ENCODE peak calls at places on chromosomes 3 and 15, in six cellular contexts. One of them, this sample, is unnamed.

GRCh38 chr15:85383470-85384148 is 3.2 kb downstream of the AKAP13 start:
- DNase-seq in B cell: peak; percentile 28
- DNase-seq in AG09319: no peak
- DNase-seq in SK-N-SH: no peak
- DNase-seq in mammary epithelial cell: no peak
- DNase-seq in astrocyte of the spinal cord: no peak
- DNase-seq in this sample: peak; percentile 21

GRCh38 chr3:102143536-102143935 is 291.3 kb upstream of the ZPLD1 start:
- DNase-seq in B cell: no peak
- DNase-seq in AG09319: no peak
- DNase-seq in SK-N-SH: no peak
- DNase-seq in mammary epithelial cell: no peak
- DNase-seq in astrocyte of the spinal cord: no peak
- DNase-seq in this sample: no peak

GRCh38 chr3:177571271-177571972 is 374.1 kb upstream of the TBL1XR1 start:
- DNase-seq in B cell: no peak
- DNase-seq in AG09319: no peak
- DNase-seq in SK-N-SH: no peak
- DNase-seq in mammary epithelial cell: no peak
- DNase-seq in astrocyte of the spinal cord: no peak
- DNase-seq in this sample: no peak

GRCh38 chr3:69542265-69543079 is 156.6 kb upstream of the FRMD4B start:
- DNase-seq in B cell: no peak
- DNase-seq in AG09319: no peak
- DNase-seq in SK-N-SH: peak; percentile 59
- DNase-seq in mammary epithelial cell: peak; percentile 67
- DNase-seq in astrocyte of the spinal cord: no peak
- DNase-seq in this sample: peak; percentile 21

GRCh38 chr3:45566951-45567411 is 27.6 kb upstream of the LIMD1 start:
- DNase-seq in B cell: no peak
- DNase-seq in AG09319: no peak
- DNase-seq in SK-N-SH: no peak
- DNase-seq in mammary epithelial cell: no peak
- DNase-seq in astrocyte of the spinal cord: no peak
- DNase-seq in this sample: no peak

GRCh38 chr15:95363636-95364035 is 966.9 kb upstream of the NR2F2 start:
- DNase-seq in B cell: no peak
- DNase-seq in AG09319: no peak
- DNase-seq in SK-N-SH: no peak
- DNase-seq in mammary epithelial cell: no peak
- DNase-seq in astrocyte of the spinal cord: no peak
- DNase-seq in this sample: no peak

GRCh38 chr3:186360779-186361178 is 1.3 kb downstream of the DGKG start:
- DNase-seq in B cell: peak; percentile 18
- DNase-seq in AG09319: no peak
- DNase-seq in SK-N-SH: peak; percentile 80
- DNase-seq in mammary epithelial cell: no peak
- DNase-seq in astrocyte of the spinal cord: no peak
- DNase-seq in this sample: no peak

GRCh38 chr15:35427091-35427490 is 118.9 kb downstream of the DPH6 start:
- DNase-seq in B cell: no peak
- DNase-seq in AG09319: peak; percentile 30
- DNase-seq in SK-N-SH: no peak
- DNase-seq in mammary epithelial cell: peak; percentile 46
- DNase-seq in astrocyte of the spinal cord: peak; percentile 68
- DNase-seq in this sample: no peak

GRCh38 chr3:161212892-161213291 is 8.2 kb upstream of the NMD3 start:
- DNase-seq in B cell: no peak
- DNase-seq in AG09319: no peak
- DNase-seq in SK-N-SH: no peak
- DNase-seq in mammary epithelial cell: no peak
- DNase-seq in astrocyte of the spinal cord: peak; percentile 20
- DNase-seq in this sample: no peak

DNA sequence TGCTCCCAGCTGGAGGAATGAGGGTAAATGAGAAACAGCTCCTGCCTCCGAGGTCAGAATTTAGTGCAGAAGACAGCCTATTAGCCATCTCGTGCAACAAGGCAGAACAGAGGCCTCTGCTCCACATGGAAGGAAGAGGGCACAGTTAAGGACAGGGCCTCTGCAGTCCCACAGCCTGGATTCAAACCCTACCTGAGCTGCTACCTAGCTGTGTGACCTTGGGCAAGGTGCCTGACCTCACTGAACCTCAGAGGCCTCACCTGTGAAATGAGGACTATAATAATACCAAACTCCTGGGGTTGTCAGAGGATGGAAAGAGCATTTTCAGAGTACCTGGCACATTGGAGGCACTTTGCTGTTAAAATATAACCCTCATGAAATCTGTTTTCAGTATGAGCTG is 285.7 kb upstream of the CTNNB1 start:
- DNase-seq in B cell: no peak
- DNase-seq in AG09319: no peak
- DNase-seq in SK-N-SH: no peak
- DNase-seq in mammary epithelial cell: no peak
- DNase-seq in astrocyte of the spinal cord: no peak
- DNase-seq in this sample: no peak
- TF ChIP-seq CTCF in B cell: no peak
- TF ChIP-seq CTCF in AG09319: no peak
- TF ChIP-seq CTCF in SK-N-SH: no peak
- TF ChIP-seq CTCF in mammary epithelial cell: no peak
- TF ChIP-seq CTCF in astrocyte of the spinal cord: no peak
- TF ChIP-seq CTCF in this sample: no peak

GRCh38 chr3:23761440-23761896 is 44.3 kb upstream of the UBE2E1 start:
- DNase-seq in B cell: no peak
- DNase-seq in AG09319: no peak
- DNase-seq in SK-N-SH: no peak
- DNase-seq in mammary epithelial cell: peak; percentile 44
- DNase-seq in astrocyte of the spinal cord: peak; percentile 28
- DNase-seq in this sample: peak; percentile 63
- TF ChIP-seq CTCF in B cell: no peak
- TF ChIP-seq CTCF in AG09319: peak; percentile 7
- TF ChIP-seq CTCF in SK-N-SH: peak; percentile 37
- TF ChIP-seq CTCF in mammary epithelial cell: peak; percentile 78
- TF ChIP-seq CTCF in astrocyte of the spinal cord: peak; percentile 40
- TF ChIP-seq CTCF in this sample: peak; percentile 7

GRCh38 chr3:82643948-82644347 is 882.5 kb upstream of the GBE1 start:
- DNase-seq in B cell: no peak
- DNase-seq in AG09319: no peak
- DNase-seq in SK-N-SH: peak; percentile 3
- DNase-seq in mammary epithelial cell: peak; percentile 16
- DNase-seq in astrocyte of the spinal cord: no peak
- DNase-seq in this sample: no peak
- TF ChIP-seq CTCF in B cell: no peak
- TF ChIP-seq CTCF in AG09319: no peak
- TF ChIP-seq CTCF in SK-N-SH: no peak
- TF ChIP-seq CTCF in mammary epithelial cell: peak; percentile 37
- TF ChIP-seq CTCF in astrocyte of the spinal cord: no peak
- TF ChIP-seq CTCF in this sample: no peak

GRCh38 chr3:179373938-179374337 is 26.4 kb downstream of the MFN1 start:
- DNase-seq in B cell: no peak
- DNase-seq in AG09319: no peak
- DNase-seq in SK-N-SH: no peak
- DNase-seq in mammary epithelial cell: no peak
- DNase-seq in astrocyte of the spinal cord: no peak
- DNase-seq in this sample: no peak
- TF ChIP-seq CTCF in B cell: no peak
- TF ChIP-seq CTCF in AG09319: no peak
- TF ChIP-seq CTCF in SK-N-SH: no peak
- TF ChIP-seq CTCF in mammary epithelial cell: no peak
- TF ChIP-seq CTCF in astrocyte of the spinal cord: no peak
- TF ChIP-seq CTCF in this sample: no peak

DNA sequence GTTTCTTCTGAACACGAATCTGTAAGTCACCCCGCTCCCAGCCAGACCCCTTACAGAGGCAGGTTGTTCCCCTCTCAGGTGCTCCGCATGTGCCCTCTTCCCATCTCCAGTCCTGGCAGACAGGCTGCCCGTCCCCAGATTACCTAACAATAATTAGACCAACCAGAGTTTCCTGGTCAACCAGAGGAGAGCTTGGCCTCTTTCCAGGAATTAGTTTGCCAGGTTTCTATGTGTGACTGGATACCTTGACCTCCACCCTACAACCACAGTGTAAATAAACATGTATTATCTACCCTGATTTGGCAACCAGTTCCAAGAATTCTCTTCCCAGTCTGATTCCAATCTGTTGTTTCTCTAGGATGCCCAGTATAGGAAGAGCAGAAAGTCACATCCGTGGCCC is 178.0 kb upstream of the UMPS start:
- DNase-seq in B cell: no peak
- DNase-seq in AG09319: no peak
- DNase-seq in SK-N-SH: no peak
- DNase-seq in mammary epithelial cell: peak; percentile 37
- DNase-seq in astrocyte of the spinal cord: no peak
- DNase-seq in this sample: no peak
- TF ChIP-seq CTCF in B cell: no peak
- TF ChIP-seq CTCF in AG09319: no peak
- TF ChIP-seq CTCF in SK-N-SH: no peak
- TF ChIP-seq CTCF in mammary epithelial cell: no peak
- TF ChIP-seq CTCF in astrocyte of the spinal cord: no peak
- TF ChIP-seq CTCF in this sample: no peak

GRCh38 chr3:13927295-13927694 is 47.4 kb upstream of the WNT7A start:
- DNase-seq in B cell: no peak
- DNase-seq in AG09319: no peak
- DNase-seq in SK-N-SH: peak; percentile 39
- DNase-seq in mammary epithelial cell: no peak
- DNase-seq in astrocyte of the spinal cord: no peak
- DNase-seq in this sample: no peak
- TF ChIP-seq CTCF in B cell: no peak
- TF ChIP-seq CTCF in AG09319: no peak
- TF ChIP-seq CTCF in SK-N-SH: no peak
- TF ChIP-seq CTCF in mammary epithelial cell: peak; percentile 23
- TF ChIP-seq CTCF in astrocyte of the spinal cord: no peak
- TF ChIP-seq CTCF in this sample: no peak

This sample was measured in GM20000.